ENCODE peak calls at places on chromosomes 5 and 9, in four cellular contexts. J is mesenchymal stem cell, I is Peyer's patch, L is upper lobe of left lung. M is an unnamed sample.

GRCh38 chr9:86534572-86535258 is 180.5 kb upstream of the TUT7 start:
- DNase-seq in J (no peak), I (no peak), L (no peak), M (no peak)

GRCh38 chr9:91992636-91993035 is 42.6 kb upstream of the ROR2 start:
- DNase-seq in J (no peak), I (no peak), L (no peak), M (no peak)

GRCh38 chr9:88076286-88077070 is 61.8 kb downstream of the SPATA31C2 start:
- DNase-seq in J (peak; percentile 88), I (peak; percentile 94), L (peak; percentile 97), M (peak; percentile 85)

GRCh38 chr9:19379697-19380046 is 364 bp downstream of the RPS6 start:
- DNase-seq in J (no peak), I (no peak), L (peak; percentile 91), M (no peak)

GRCh38 chr5:33794550-33795300 is 97.1 kb downstream of the ADAMTS12 start:
- DNase-seq in J (peak; percentile 71), I (no peak), L (no peak), M (peak; percentile 76)

GRCh38 chr9:105515811-105516413 is 42.0 kb upstream of the FKTN start:
- DNase-seq in J (no peak), I (no peak), L (no peak), M (no peak)

GRCh38 chr5:143652104-143652700 is 159.8 kb upstream of the HMHB1 start:
- DNase-seq in J (peak; percentile 16), I (no peak), L (no peak), M (peak; percentile 74)

GRCh38 chr9:123784513-123784912 is 145.4 kb downstream of the DENND1A start:
- DNase-seq in J (no peak), I (no peak), L (no peak), M (peak; percentile 70)

GRCh38 chr5:159788835-159789331 is 127.4 kb upstream of the ADRA1B start:
- DNase-seq in J (no peak), I (no peak), L (no peak), M (no peak)

GRCh38 chr9:114532561-114533237 is 27.4 kb upstream of the WHRN start:
- DNase-seq in J (no peak), I (no peak), L (no peak), M (peak; percentile 41)

GRCh38 chr9:133639613-133640012 is 3.5 kb downstream of the DBH start:
- DNase-seq in J (no peak), I (no peak), L (no peak), M (no peak)

GRCh38 chr5:58411372-58411771 is 48.5 kb downstream of the PLK2 start:
- DNase-seq in J (no peak), I (no peak), L (no peak), M (peak; percentile 10)

GRCh38 chr9:6876195-6876594 is 118.4 kb downstream of the KDM4C start:
- DNase-seq in J (no peak), I (no peak), L (no peak), M (peak; percentile 79)

GRCh38 chr5:108529381-108529780 is 147.5 kb upstream of the FBXL17 start:
- DNase-seq in J (peak; percentile 60), I (no peak), L (no peak), M (peak; percentile 55)

GRCh38 chr5:102759700-102760099 is 4.6 kb downstream of the PAM start:
- DNase-seq in J (no peak), I (no peak), L (no peak), M (no peak)
- H3K27ac ChIP-seq in J (no peak overlapping the region), I (no peak overlapping the region), L (no peak overlapping the region), M (no peak overlapping the region)

GRCh38 chr5:141523991-141524390 is 35.1 kb downstream of the PCDHGC5 start:
- DNase-seq in J (no peak), I (no peak), L (no peak), M (no peak)
- H3K27ac ChIP-seq in J (peak overlapping the region; percentile 33), I (no peak overlapping the region), L (peak overlapping the region; percentile 48), M (peak overlapping the region; percentile 77)

GRCh38 chr5:96876292-96876850 is at the start of gene ERAP2:
- DNase-seq in J (peak; percentile 71), I (no peak), L (no peak), M (peak; percentile 56)
- H3K27ac ChIP-seq in J (peak within 1 kb of the TSS; percentile 33), I (peak within 1 kb of the TSS; percentile 71), L (peak within 1 kb of the TSS; percentile 78), M (peak within 1 kb of the TSS; percentile 43)

DNA sequence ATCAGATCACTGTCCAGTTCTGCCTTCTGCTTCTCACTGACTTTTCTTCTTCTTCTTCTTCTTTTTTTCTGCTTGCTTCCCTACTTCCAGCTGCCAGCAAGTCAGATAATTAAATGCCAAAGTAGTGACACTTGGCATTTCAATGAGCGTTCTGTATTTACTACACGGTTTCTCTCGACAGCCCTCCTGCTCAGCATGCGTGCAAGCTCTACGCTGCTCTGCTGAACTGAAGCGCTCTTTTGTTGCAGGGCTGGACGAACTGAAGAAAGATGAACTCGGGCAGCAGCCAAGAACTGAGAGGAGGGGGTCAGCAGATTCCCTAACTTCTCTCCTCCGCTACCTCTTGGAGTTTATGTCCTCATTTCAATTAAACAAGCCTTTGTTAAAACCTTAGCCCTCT is 319.1 kb downstream of the GLIS3 start:
- DNase-seq in J (peak; percentile 33), I (no peak), L (no peak), M (peak; percentile 77)
- H3K27ac ChIP-seq in J (peak overlapping the region; percentile 16), I (no peak overlapping the region), L (no peak overlapping the region), M (peak overlapping the region; percentile 57)

GRCh38 chr9:98726735-98727134 is 18.0 kb upstream of the GABBR2 start:
- DNase-seq in J (peak; percentile 23), I (no peak), L (no peak), M (peak; percentile 34)
- H3K27ac ChIP-seq in J (no peak overlapping the region), I (no peak overlapping the region), L (no peak overlapping the region), M (no peak overlapping the region)

DNA sequence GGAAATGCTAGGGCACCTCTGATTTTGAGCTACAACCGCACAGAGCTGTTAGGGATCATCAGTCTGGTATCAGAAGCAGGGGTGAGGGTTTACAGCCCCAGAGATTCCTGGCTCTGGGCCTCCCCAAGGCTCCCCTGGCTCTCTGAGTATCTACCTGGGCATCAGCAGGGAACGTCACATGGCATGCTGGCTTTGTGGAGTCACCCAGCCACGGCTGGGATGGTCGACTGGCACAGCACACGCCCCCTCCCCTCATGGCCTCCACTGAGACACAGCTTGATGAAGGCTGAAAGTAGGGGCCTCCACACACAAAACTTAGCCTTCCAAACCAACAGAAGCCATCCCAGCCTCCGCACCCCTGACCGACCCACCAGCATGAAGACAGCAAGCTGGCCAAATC is 16.7 kb downstream of the ATPSCKMT start:
- DNase-seq in J (no peak), I (no peak), L (peak; percentile 9), M (no peak)
- H3K27ac ChIP-seq in J (peak overlapping the region; percentile 9), I (no peak overlapping the region), L (no peak overlapping the region), M (peak overlapping the region; percentile 93)

GRCh38 chr5:134537297-134537696 is 11.8 kb downstream of the JADE2 start:
- DNase-seq in J (no peak), I (no peak), L (no peak), M (no peak)

GRCh38 chr5:134539732-134540131 is 14.3 kb downstream of the JADE2 start:
- DNase-seq in J (no peak), I (no peak), L (no peak), M (no peak)

GRCh38 chr5:134540747-134541733 is 15.6 kb downstream of the JADE2 start:
- DNase-seq in J (no peak), I (no peak), L (no peak), M (no peak)

GRCh38 chr5:134536876-134537275 is 11.4 kb downstream of the JADE2 start:
- DNase-seq in J (no peak), I (no peak), L (no peak), M (no peak)

GRCh38 chr5:134538296-134538695 is 12.8 kb downstream of the JADE2 start:
- DNase-seq in J (no peak), I (no peak), L (no peak), M (no peak)
- H3K27ac ChIP-seq in J (no peak overlapping the region), I (no peak overlapping the region), L (no peak overlapping the region), M (no peak overlapping the region)

GRCh38 chr5:97115932-97116331 is 26.5 kb downstream of the LIX1 start:
- DNase-seq in J (no peak), I (no peak), L (no peak), M (no peak)

GRCh38 chr5:97121848-97122247 is 20.6 kb downstream of the LIX1 start:
- DNase-seq in J (no peak), I (no peak), L (no peak), M (no peak)

GRCh38 chr5:97124335-97124734 is 18.1 kb downstream of the LIX1 start:
- DNase-seq in J (no peak), I (no peak), L (no peak), M (no peak)

DNA sequence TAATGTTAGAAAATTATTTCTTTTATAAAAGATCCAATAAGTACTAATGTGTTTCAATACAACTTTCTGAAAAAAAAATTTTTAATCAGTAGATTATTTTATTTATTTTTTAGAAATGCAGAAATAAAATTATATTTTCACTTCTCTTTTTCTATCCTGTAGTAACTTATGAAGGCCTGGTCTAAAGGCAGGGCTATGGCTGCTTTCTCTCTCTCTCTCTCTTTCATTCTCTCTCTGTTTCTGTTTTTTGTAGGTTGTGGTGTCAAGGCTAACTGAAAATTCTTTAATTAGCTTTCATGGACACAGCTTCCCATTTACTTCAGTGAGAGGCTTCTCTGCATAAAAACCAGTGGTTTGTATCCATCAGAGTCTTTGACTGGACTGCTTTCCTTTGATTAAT is 23.8 kb downstream of the LIX1 start:
- DNase-seq in J (no peak), I (no peak), L (no peak), M (no peak)
- H3K27ac ChIP-seq in J (no peak overlapping the region), I (no peak overlapping the region), L (no peak overlapping the region), M (no peak overlapping the region)

GRCh38 chr9:128634111-128634510 is 22.5 kb downstream of the DYNC2I2 start:
- DNase-seq in J (no peak), I (peak; percentile 43), L (no peak), M (no peak)
- H3K27ac ChIP-seq in J (peak overlapping the region; percentile 60), I (peak overlapping the region; percentile 84), L (peak overlapping the region; percentile 96), M (no peak overlapping the region)

DNA sequence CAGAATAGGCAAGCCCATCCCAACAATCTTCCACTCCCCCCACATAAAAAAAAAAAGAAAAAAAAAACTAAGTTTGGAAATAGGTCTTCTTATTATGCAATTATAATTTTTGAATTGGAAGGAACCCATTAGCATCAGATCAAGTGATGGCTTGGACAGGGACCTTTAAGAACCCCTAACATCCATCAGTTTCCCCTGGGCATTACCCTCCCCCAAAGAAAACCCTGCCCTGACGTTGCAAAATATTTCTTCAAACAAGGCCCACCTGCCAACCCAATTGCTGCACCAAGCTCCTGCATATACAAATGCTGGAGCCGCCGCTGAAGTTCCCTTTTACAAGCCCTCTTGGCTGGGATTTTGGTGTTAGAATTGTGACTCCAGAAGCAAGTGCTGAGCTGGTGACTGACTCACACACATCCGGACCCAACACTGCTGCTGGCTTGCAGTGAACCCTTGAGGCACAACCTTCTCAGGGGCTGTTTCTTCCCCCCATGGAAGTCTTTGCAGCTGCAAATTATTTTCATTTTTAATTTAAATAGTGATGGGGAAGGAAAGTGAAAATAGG is 56.1 kb upstream of the AFAP1L1 start:
- DNase-seq in J (peak; percentile 49), I (no peak), L (no peak), M (peak; percentile 55)
- H3K27ac ChIP-seq in J (no peak overlapping the region), I (no peak overlapping the region), L (no peak overlapping the region), M (no peak overlapping the region)